ENCODE peak calls at places on chromosomes 5 and 9, in six cellular contexts. One of them, this sample, is unnamed.

GRCh38 chr5:151086192-151086869 is 5.5 kb upstream of the TNIP1 start:
- DNase-seq in GM12878: no peak
- DNase-seq in GM23338: no peak
- DNase-seq in IMR-90: no peak
- DNase-seq in WTC11: no peak
- DNase-seq in AG04449: no peak
- DNase-seq in this sample: no peak

GRCh38 chr9:76759726-76760125 is 4.5 kb upstream of the PCA3 start:
- DNase-seq in GM12878: no peak
- DNase-seq in GM23338: no peak
- DNase-seq in IMR-90: no peak
- DNase-seq in WTC11: no peak
- DNase-seq in AG04449: no peak
- DNase-seq in this sample: no peak

GRCh38 chr5:177508837-177509236 is 789 bp downstream of the DOK3 start:
- DNase-seq in GM12878: no peak
- DNase-seq in GM23338: no peak
- DNase-seq in IMR-90: no peak
- DNase-seq in WTC11: no peak
- DNase-seq in AG04449: no peak
- DNase-seq in this sample: no peak

GRCh38 chr9:110712955-110713354 is 44.4 kb downstream of the MUSK start:
- DNase-seq in GM12878: no peak
- DNase-seq in GM23338: no peak
- DNase-seq in IMR-90: peak
- DNase-seq in WTC11: no peak
- DNase-seq in AG04449: peak
- DNase-seq in this sample: no peak

GRCh38 chr9:101028346-101029299 is at the start of gene PLPPR1:
- DNase-seq in GM12878: no peak
- DNase-seq in GM23338: peak
- DNase-seq in IMR-90: peak
- DNase-seq in WTC11: peak
- DNase-seq in AG04449: no peak
- DNase-seq in this sample: peak

GRCh38 chr5:175718401-175719108 is 60.7 kb downstream of the HRH2 start:
- DNase-seq in GM12878: no peak
- DNase-seq in GM23338: peak
- DNase-seq in IMR-90: no peak
- DNase-seq in WTC11: peak
- DNase-seq in AG04449: no peak
- DNase-seq in this sample: no peak

GRCh38 chr9:89122944-89123343 is 55.7 kb downstream of the SHC3 start:
- DNase-seq in GM12878: no peak
- DNase-seq in GM23338: no peak
- DNase-seq in IMR-90: peak
- DNase-seq in WTC11: no peak
- DNase-seq in AG04449: no peak
- DNase-seq in this sample: peak

GRCh38 chr9:117359910-117360309 is 54.9 kb downstream of the ASTN2 start:
- DNase-seq in GM12878: no peak
- DNase-seq in GM23338: no peak
- DNase-seq in IMR-90: no peak
- DNase-seq in WTC11: no peak
- DNase-seq in AG04449: no peak
- DNase-seq in this sample: no peak

GRCh38 chr5:38121420-38121819 is 136.9 kb upstream of the EGFLAM start:
- DNase-seq in GM12878: peak
- DNase-seq in GM23338: no peak
- DNase-seq in IMR-90: no peak
- DNase-seq in WTC11: no peak
- DNase-seq in AG04449: no peak
- DNase-seq in this sample: no peak

GRCh38 chr9:37960631-37961030 is 56.7 kb upstream of the SLC25A51 start:
- DNase-seq in GM12878: no peak
- DNase-seq in GM23338: no peak
- DNase-seq in IMR-90: no peak
- DNase-seq in WTC11: no peak
- DNase-seq in AG04449: no peak
- DNase-seq in this sample: no peak

GRCh38 chr5:170104299-170104698 is 1.4 kb upstream of the FOXI1 start:
- DNase-seq in GM12878: no peak
- DNase-seq in GM23338: no peak
- DNase-seq in IMR-90: no peak
- DNase-seq in WTC11: no peak
- DNase-seq in AG04449: no peak
- DNase-seq in this sample: no peak

GRCh38 chr5:124383693-124384092 is 362.7 kb downstream of the ZNF608 start:
- DNase-seq in GM12878: no peak
- DNase-seq in GM23338: no peak
- DNase-seq in IMR-90: no peak
- DNase-seq in WTC11: no peak
- DNase-seq in AG04449: no peak
- DNase-seq in this sample: no peak

GRCh38 chr5:90326995-90327394 is 82.6 kb downstream of the CETN3 start:
- DNase-seq in GM12878: no peak
- DNase-seq in GM23338: no peak
- DNase-seq in IMR-90: no peak
- DNase-seq in WTC11: no peak
- DNase-seq in AG04449: no peak
- DNase-seq in this sample: no peak

GRCh38 chr5:66923922-66924321 is 272.7 kb downstream of the CD180 start:
- DNase-seq in GM12878: no peak
- DNase-seq in GM23338: no peak
- DNase-seq in IMR-90: no peak
- DNase-seq in WTC11: no peak
- DNase-seq in AG04449: no peak
- DNase-seq in this sample: no peak

GRCh38 chr9:106921989-106922388 is 59.0 kb downstream of the ZNF462 start:
- DNase-seq in GM12878: no peak
- DNase-seq in GM23338: no peak
- DNase-seq in IMR-90: peak
- DNase-seq in WTC11: no peak
- DNase-seq in AG04449: no peak
- DNase-seq in this sample: peak

GRCh38 chr5:98816574-98817222 is 43.2 kb downstream of the RGMB start:
- DNase-seq in GM12878: no peak
- DNase-seq in GM23338: no peak
- DNase-seq in IMR-90: no peak
- DNase-seq in WTC11: no peak
- DNase-seq in AG04449: no peak
- DNase-seq in this sample: no peak

GRCh38 chr5:95919658-95920057 is 42.0 kb downstream of the ELL2 start:
- DNase-seq in GM12878: no peak
- DNase-seq in GM23338: no peak
- DNase-seq in IMR-90: no peak
- DNase-seq in WTC11: no peak
- DNase-seq in AG04449: no peak
- DNase-seq in this sample: no peak

GRCh38 chr5:125042243-125042887 is 295.9 kb upstream of the ZNF608 start:
- DNase-seq in GM12878: no peak
- DNase-seq in GM23338: no peak
- DNase-seq in IMR-90: peak
- DNase-seq in WTC11: no peak
- DNase-seq in AG04449: no peak
- DNase-seq in this sample: peak

GRCh38 chr5:168093200-168093930 is 198.1 kb upstream of the WWC1 start:
- DNase-seq in GM12878: no peak
- DNase-seq in GM23338: no peak
- DNase-seq in IMR-90: no peak
- DNase-seq in WTC11: no peak
- DNase-seq in AG04449: no peak
- DNase-seq in this sample: peak
- TF ChIP-seq CTCF in GM12878: no peak
- TF ChIP-seq CTCF in GM23338: no peak
- TF ChIP-seq CTCF in IMR-90: no peak
- TF ChIP-seq CTCF in WTC11: no peak
- TF ChIP-seq CTCF in AG04449: no peak
- TF ChIP-seq CTCF in this sample: no peak

GRCh38 chr5:171309276-171309525 is 153 bp downstream of the TLX3 start:
- DNase-seq in GM12878: no peak
- DNase-seq in GM23338: no peak
- DNase-seq in IMR-90: no peak
- DNase-seq in WTC11: no peak
- DNase-seq in AG04449: no peak
- DNase-seq in this sample: no peak

GRCh38 chr5:171306141-171306540 is 2.9 kb upstream of the TLX3 start:
- DNase-seq in GM12878: no peak
- DNase-seq in GM23338: no peak
- DNase-seq in IMR-90: no peak
- DNase-seq in WTC11: no peak
- DNase-seq in AG04449: no peak
- DNase-seq in this sample: no peak

GRCh38 chr5:171308453-171309275 is at the start of gene TLX3:
- DNase-seq in GM12878: no peak
- DNase-seq in GM23338: peak
- DNase-seq in IMR-90: peak
- DNase-seq in WTC11: peak
- DNase-seq in AG04449: no peak
- DNase-seq in this sample: no peak

GRCh38 chr5:171307843-171308452 is 1.1 kb upstream of the TLX3 start:
- DNase-seq in GM12878: no peak
- DNase-seq in GM23338: no peak
- DNase-seq in IMR-90: no peak
- DNase-seq in WTC11: no peak
- DNase-seq in AG04449: no peak
- DNase-seq in this sample: no peak

DNA sequence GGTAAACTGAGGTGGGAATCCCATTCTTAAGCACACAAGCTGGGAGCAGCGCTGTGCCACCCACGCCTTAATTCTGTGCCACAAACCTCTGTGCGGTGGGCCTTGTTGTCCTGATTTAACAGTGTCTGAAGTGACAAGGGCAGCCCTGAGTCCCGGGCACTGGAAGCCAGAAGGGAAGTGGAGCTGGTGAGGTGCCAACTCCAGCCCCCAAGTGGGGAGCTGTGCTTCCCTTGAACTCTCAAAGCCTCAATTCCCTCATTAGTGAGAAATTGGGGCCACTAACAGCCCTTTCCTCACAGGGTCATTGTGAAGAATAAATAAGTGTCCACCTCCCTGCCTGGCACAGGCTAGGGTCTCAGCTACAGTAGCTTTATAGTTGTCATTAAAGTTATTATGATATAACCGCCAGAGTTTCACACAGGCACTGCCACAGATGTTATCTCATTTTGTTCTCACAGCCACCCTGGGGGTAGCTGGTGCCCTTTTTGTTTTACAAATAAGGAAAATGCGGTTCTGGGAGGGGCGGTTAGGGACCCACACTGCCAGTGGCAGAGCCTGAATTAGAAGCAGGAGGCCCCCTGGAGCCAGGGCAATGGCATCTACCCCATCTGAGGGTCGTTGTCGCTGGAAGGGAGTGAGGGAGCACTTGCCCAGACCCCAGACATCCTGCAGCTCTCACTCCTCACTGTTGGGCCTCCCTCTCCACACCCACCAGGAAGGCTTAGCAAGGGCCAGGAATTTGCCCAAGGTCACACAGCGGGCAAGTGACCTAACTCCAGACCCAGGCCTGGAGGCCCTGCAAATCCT is 2.1 kb upstream of the TLX3 start:
- DNase-seq in GM12878: no peak
- DNase-seq in GM23338: peak
- DNase-seq in IMR-90: no peak
- DNase-seq in WTC11: peak
- DNase-seq in AG04449: no peak
- DNase-seq in this sample: no peak
- TF ChIP-seq CTCF in GM12878: no peak
- TF ChIP-seq CTCF in GM23338: no peak
- TF ChIP-seq CTCF in IMR-90: no peak
- TF ChIP-seq CTCF in WTC11: no peak
- TF ChIP-seq CTCF in AG04449: no peak
- TF ChIP-seq CTCF in this sample: no peak

GRCh38 chr5:134503937-134504437 is 21.5 kb upstream of the JADE2 start:
- DNase-seq in GM12878: no peak
- DNase-seq in GM23338: no peak
- DNase-seq in IMR-90: peak
- DNase-seq in WTC11: no peak
- DNase-seq in AG04449: no peak
- DNase-seq in this sample: peak

GRCh38 chr5:134504629-134505300 is 20.7 kb upstream of the JADE2 start:
- DNase-seq in GM12878: no peak
- DNase-seq in GM23338: no peak
- DNase-seq in IMR-90: no peak
- DNase-seq in WTC11: no peak
- DNase-seq in AG04449: no peak
- DNase-seq in this sample: no peak

GRCh38 chr5:134502259-134502658 is 23.2 kb upstream of the JADE2 start:
- DNase-seq in GM12878: no peak
- DNase-seq in GM23338: no peak
- DNase-seq in IMR-90: no peak
- DNase-seq in WTC11: no peak
- DNase-seq in AG04449: no peak
- DNase-seq in this sample: no peak

GRCh38 chr5:134500699-134501430 is 24.6 kb upstream of the JADE2 start:
- DNase-seq in GM12878: no peak
- DNase-seq in GM23338: no peak
- DNase-seq in IMR-90: peak
- DNase-seq in WTC11: no peak
- DNase-seq in AG04449: no peak
- DNase-seq in this sample: peak

DNA sequence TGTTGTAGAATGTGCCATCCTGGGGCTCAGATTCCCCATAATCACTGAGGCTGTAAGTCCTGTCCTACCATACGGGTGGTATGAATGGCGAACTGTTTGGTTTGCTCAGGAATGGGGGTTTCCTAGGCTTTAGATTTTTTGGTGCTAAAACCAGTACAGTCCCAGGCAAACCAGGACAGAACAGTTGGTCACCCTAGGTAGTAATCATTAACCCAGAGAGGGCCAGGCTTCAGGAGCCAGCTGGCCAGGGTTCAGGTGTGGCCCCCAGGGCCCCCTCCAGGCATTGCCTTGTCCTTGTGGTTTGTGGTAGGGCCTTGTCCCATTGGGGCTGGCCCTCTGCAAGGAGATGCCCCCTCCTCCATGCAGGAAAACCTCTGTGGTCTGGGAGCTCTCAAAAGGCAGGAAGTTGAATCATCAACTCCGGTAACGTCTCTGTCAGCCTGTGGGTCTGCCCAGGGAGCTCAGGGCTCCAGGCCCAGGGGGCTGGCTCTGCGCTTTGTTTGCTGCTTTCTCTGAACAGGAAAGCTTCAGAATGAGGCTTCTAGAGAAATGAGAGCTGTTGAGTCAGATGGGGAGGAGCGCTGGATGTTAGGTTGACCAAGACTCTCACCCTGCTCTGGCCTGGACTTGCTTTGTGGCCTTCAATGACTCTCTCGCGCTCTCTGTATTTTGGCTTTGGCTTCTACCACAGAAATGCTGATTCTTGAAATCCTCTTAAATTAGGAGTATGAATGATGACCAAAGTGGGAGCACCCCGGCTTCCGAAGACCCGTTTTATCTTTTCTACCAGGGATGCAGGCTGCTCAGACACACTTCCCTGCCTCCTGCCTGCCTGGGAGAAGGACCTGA is 22.2 kb upstream of the JADE2 start:
- DNase-seq in GM12878: peak
- DNase-seq in GM23338: peak
- DNase-seq in IMR-90: peak
- DNase-seq in WTC11: peak
- DNase-seq in AG04449: peak
- DNase-seq in this sample: peak
- TF ChIP-seq CTCF in GM12878: no peak
- TF ChIP-seq CTCF in GM23338: no peak
- TF ChIP-seq CTCF in IMR-90: no peak
- TF ChIP-seq CTCF in WTC11: no peak
- TF ChIP-seq CTCF in AG04449: no peak
- TF ChIP-seq CTCF in this sample: no peak

GRCh38 chr5:82165740-82166530 is 112.2 kb downstream of the RPS23 start:
- DNase-seq in GM12878: peak
- DNase-seq in GM23338: peak
- DNase-seq in IMR-90: peak
- DNase-seq in WTC11: peak
- DNase-seq in AG04449: peak
- DNase-seq in this sample: peak
- TF ChIP-seq CTCF in GM12878: peak
- TF ChIP-seq CTCF in GM23338: peak
- TF ChIP-seq CTCF in IMR-90: peak
- TF ChIP-seq CTCF in WTC11: peak
- TF ChIP-seq CTCF in AG04449: peak
- TF ChIP-seq CTCF in this sample: peak

This sample was measured in AG10803.